ENCODE peak calls at places on chromosomes 13 and 19, in five cellular contexts. B is osteocyte, W is breast epithelium, L is DMS153, I is frontal cortex. P is an unnamed sample.

GRCh38 chr13:110067355-110068175 is 239.4 kb downstream of the COL4A1 start:
- DNase-seq in L (no peak), B (no peak), W (no peak), I (no peak), P (no peak)

GRCh38 chr19:11422163-11423068 is 3.3 kb upstream of the RGL3 start:
- DNase-seq in L (peak), B (no peak), W (peak), I (peak), P (peak)

GRCh38 chr19:43362179-43362578 is 8.7 kb downstream of the CD177 start:
- DNase-seq in B (no peak), W (no peak), L (no peak), I (no peak), P (no peak)

GRCh38 chr19:56765107-56765506 is 75.4 kb downstream of the PEG3 start:
- DNase-seq in W (peak), B (no peak), L (no peak), I (peak), P (no peak)

GRCh38 chr19:43224855-43225253 is 19.4 kb upstream of the PSG4 start:
- DNase-seq in W (no peak), I (no peak), B (no peak), L (no peak), P (no peak)

GRCh38 chr13:50677687-50678463 is 165.6 kb downstream of the DLEU7 start:
- DNase-seq in I (peak), B (no peak), L (peak), W (no peak), P (no peak)

GRCh38 chr13:107473255-107473654 is 742.1 kb downstream of the LIG4 start:
- DNase-seq in I (no peak), W (no peak), B (no peak), L (no peak), P (no peak)

GRCh38 chr19:54469496-54469934 is 3.6 kb downstream of the CDC42EP5 start:
- DNase-seq in B (no peak), I (peak), W (no peak), L (no peak), P (no peak)

GRCh38 chr19:3346677-3347353 is 19.6 kb upstream of the NFIC start:
- DNase-seq in I (peak), B (peak), L (peak), W (peak), P (no peak)

P was measured in CD4-positive, CD25-positive, alpha-beta regulatory T cell.